ENCODE peak calls at places on chromosomes 11 and 22, in ten cellular contexts. One of them, this sample, is unnamed.

GRCh38 chr22:46201059-46201757 is 48.9 kb downstream of the CDPF1 start:
- DNase-seq in foreskin fibroblast: no peak
- DNase-seq in fibroblast of lung: no peak
- DNase-seq in osteocyte: no peak
- DNase-seq in NCI-H2081 treated with DMSO at 0.1 percent for 48 hours: no peak
- DNase-seq in anterior cingulate cortex: no peak
- DNase-seq in head of caudate nucleus: no peak
- DNase-seq in EH: no peak
- DNase-seq in fibroblast of the conjunctiva: no peak
- DNase-seq in AG09309: no peak
- DNase-seq in this sample: no peak

GRCh38 chr11:2740275-2740940 is 40.6 kb upstream of the KCNQ1OT1 start:
- DNase-seq in foreskin fibroblast: no peak
- DNase-seq in fibroblast of lung: no peak
- DNase-seq in osteocyte: no peak
- DNase-seq in NCI-H2081 treated with DMSO at 0.1 percent for 48 hours: no peak
- DNase-seq in anterior cingulate cortex: no peak
- DNase-seq in head of caudate nucleus: no peak
- DNase-seq in EH: no peak
- DNase-seq in fibroblast of the conjunctiva: no peak
- DNase-seq in AG09309: no peak
- DNase-seq in this sample: no peak

GRCh38 chr22:38115423-38116205 is 5.1 kb upstream of the BAIAP2L2 start:
- DNase-seq in foreskin fibroblast: no peak
- DNase-seq in fibroblast of lung: no peak
- DNase-seq in osteocyte: no peak
- DNase-seq in NCI-H2081 treated with DMSO at 0.1 percent for 48 hours: no peak
- DNase-seq in anterior cingulate cortex: no peak
- DNase-seq in head of caudate nucleus: no peak
- DNase-seq in EH: no peak
- DNase-seq in fibroblast of the conjunctiva: no peak
- DNase-seq in AG09309: no peak
- DNase-seq in this sample: no peak

GRCh38 chr11:66844496-66845142 is 1.4 kb downstream of the RCE1 start:
- DNase-seq in foreskin fibroblast: no peak
- DNase-seq in fibroblast of lung: no peak
- DNase-seq in osteocyte: no peak
- DNase-seq in NCI-H2081 treated with DMSO at 0.1 percent for 48 hours: no peak
- DNase-seq in anterior cingulate cortex: no peak
- DNase-seq in head of caudate nucleus: no peak
- DNase-seq in EH: no peak
- DNase-seq in fibroblast of the conjunctiva: no peak
- DNase-seq in AG09309: no peak
- DNase-seq in this sample: no peak

GRCh38 chr22:21640810-21641209 is 1.3 kb upstream of the SDF2L1 start:
- DNase-seq in foreskin fibroblast: no peak
- DNase-seq in fibroblast of lung: no peak
- DNase-seq in osteocyte: no peak
- DNase-seq in NCI-H2081 treated with DMSO at 0.1 percent for 48 hours: no peak
- DNase-seq in anterior cingulate cortex: no peak
- DNase-seq in head of caudate nucleus: no peak
- DNase-seq in EH: no peak
- DNase-seq in fibroblast of the conjunctiva: no peak
- DNase-seq in AG09309: no peak
- DNase-seq in this sample: no peak

GRCh38 chr22:28883917-28884753 is 763 bp downstream of the ZNRF3 start:
- DNase-seq in foreskin fibroblast: peak
- DNase-seq in fibroblast of lung: peak
- DNase-seq in osteocyte: no peak
- DNase-seq in NCI-H2081 treated with DMSO at 0.1 percent for 48 hours: no peak
- DNase-seq in anterior cingulate cortex: no peak
- DNase-seq in head of caudate nucleus: no peak
- DNase-seq in EH: peak
- DNase-seq in fibroblast of the conjunctiva: no peak
- DNase-seq in AG09309: no peak
- DNase-seq in this sample: peak

GRCh38 chr11:70387564-70387963 is 10.8 kb upstream of the CTTN start:
- DNase-seq in foreskin fibroblast: no peak
- DNase-seq in fibroblast of lung: no peak
- DNase-seq in osteocyte: no peak
- DNase-seq in NCI-H2081 treated with DMSO at 0.1 percent for 48 hours: no peak
- DNase-seq in anterior cingulate cortex: no peak
- DNase-seq in head of caudate nucleus: no peak
- DNase-seq in EH: no peak
- DNase-seq in fibroblast of the conjunctiva: no peak
- DNase-seq in AG09309: no peak
- DNase-seq in this sample: no peak

GRCh38 chr11:77698896-77699295 is 61.3 kb upstream of the CLNS1A start:
- DNase-seq in foreskin fibroblast: no peak
- DNase-seq in fibroblast of lung: no peak
- DNase-seq in osteocyte: no peak
- DNase-seq in NCI-H2081 treated with DMSO at 0.1 percent for 48 hours: no peak
- DNase-seq in anterior cingulate cortex: no peak
- DNase-seq in head of caudate nucleus: no peak
- DNase-seq in EH: peak
- DNase-seq in fibroblast of the conjunctiva: no peak
- DNase-seq in AG09309: no peak
- DNase-seq in this sample: no peak

GRCh38 chr11:92978226-92979111 is 9.0 kb downstream of the MTNR1B start:
- DNase-seq in foreskin fibroblast: peak
- DNase-seq in fibroblast of lung: peak
- DNase-seq in osteocyte: no peak
- DNase-seq in NCI-H2081 treated with DMSO at 0.1 percent for 48 hours: peak
- DNase-seq in anterior cingulate cortex: peak
- DNase-seq in head of caudate nucleus: no peak
- DNase-seq in EH: peak
- DNase-seq in fibroblast of the conjunctiva: peak
- DNase-seq in AG09309: no peak
- DNase-seq in this sample: no peak

GRCh38 chr11:28461338-28461737 is 353.1 kb downstream of the METTL15 start:
- DNase-seq in foreskin fibroblast: peak
- DNase-seq in fibroblast of lung: peak
- DNase-seq in osteocyte: no peak
- DNase-seq in NCI-H2081 treated with DMSO at 0.1 percent for 48 hours: no peak
- DNase-seq in anterior cingulate cortex: no peak
- DNase-seq in head of caudate nucleus: no peak
- DNase-seq in EH: peak
- DNase-seq in fibroblast of the conjunctiva: peak
- DNase-seq in AG09309: peak
- DNase-seq in this sample: no peak

GRCh38 chr11:102306048-102306575 is 11.2 kb upstream of the BIRC3 start:
- DNase-seq in foreskin fibroblast: no peak
- DNase-seq in fibroblast of lung: peak
- DNase-seq in osteocyte: no peak
- DNase-seq in NCI-H2081 treated with DMSO at 0.1 percent for 48 hours: no peak
- DNase-seq in anterior cingulate cortex: no peak
- DNase-seq in head of caudate nucleus: no peak
- DNase-seq in EH: no peak
- DNase-seq in fibroblast of the conjunctiva: no peak
- DNase-seq in AG09309: no peak
- DNase-seq in this sample: no peak

This sample was measured in erythroblast.